ENCODE peak calls at places on chromosomes 13 and 19, in nine cellular contexts. R is choroid plexus epithelial cell; Y is RWPE2; U is K562; E is CD8-positive, alpha-beta T cell; V is cardiac muscle cell; W is HepG2; D is A549; L is cardiac fibroblast. H is an unnamed sample.

GRCh38 chr13:80840313-80840976 is 499.5 kb upstream of the SPRY2 start:
- DNase-seq in R (peak), Y (no peak), U (no peak), E (no peak), V (peak), W (no peak), D (no peak), L (peak), H (no peak)

GRCh38 chr13:113577881-113578435 is 6.6 kb upstream of the TFDP1 start:
- DNase-seq in R (no peak), Y (no peak), U (no peak), E (no peak), V (no peak), W (no peak), D (no peak), L (no peak), H (no peak)

GRCh38 chr13:113859311-113860050 is 4.4 kb downstream of the GAS6 start:
- DNase-seq in R (no peak), Y (peak), U (no peak), E (peak), V (no peak), W (no peak), D (no peak), L (no peak), H (no peak)

GRCh38 chr19:2064788-2065524 is 13.9 kb upstream of the MKNK2 start:
- DNase-seq in R (no peak), Y (no peak), U (no peak), E (no peak), V (no peak), W (no peak), D (no peak), L (no peak), H (no peak)

GRCh38 chr19:41886761-41887710 is 4.1 kb downstream of the ARHGEF1 start:
- DNase-seq in R (no peak), Y (no peak), U (no peak), E (peak), V (no peak), W (no peak), D (no peak), L (no peak), H (no peak)

GRCh38 chr19:45211751-45212381 is 33.3 kb downstream of the BLOC1S3 start:
- DNase-seq in R (peak), Y (no peak), U (peak), E (no peak), V (peak), W (no peak), D (no peak), L (peak), H (no peak)

GRCh38 chr19:42191855-42192254 is 25.6 kb downstream of the DEDD2 start:
- DNase-seq in R (peak), Y (no peak), U (no peak), E (no peak), V (peak), W (peak), D (peak), L (peak), H (no peak)

GRCh38 chr19:49151339-49152217 is 3.6 kb downstream of the HRC start:
- DNase-seq in R (peak), Y (peak), U (peak), E (no peak), V (peak), W (no peak), D (peak), L (peak), H (peak)

GRCh38 chr13:31968473-31968872 is 63.1 kb upstream of the FRY start:
- DNase-seq in R (peak), Y (no peak), U (no peak), E (no peak), V (peak), W (no peak), D (no peak), L (peak), H (no peak)

GRCh38 chr13:109720758-109721184 is 65.6 kb downstream of the IRS2 start:
- DNase-seq in R (no peak), Y (no peak), U (no peak), E (no peak), V (no peak), W (peak), D (no peak), L (no peak), H (no peak)

GRCh38 chr13:112062619-112063308 is 4.2 kb upstream of the SOX1 start:
- DNase-seq in R (no peak), Y (no peak), U (peak), E (no peak), V (no peak), W (no peak), D (no peak), L (no peak), H (peak)

GRCh38 chr19:33296473-33297060 is 5.8 kb downstream of the CEBPA start:
- DNase-seq in R (no peak), Y (peak), U (no peak), E (no peak), V (no peak), W (no peak), D (no peak), L (no peak), H (no peak)

GRCh38 chr13:21825801-21826200 is 154.9 kb downstream of the FGF9 start:
- DNase-seq in R (no peak), Y (no peak), U (no peak), E (no peak), V (no peak), W (no peak), D (no peak), L (no peak), H (no peak)

GRCh38 chr13:34591801-34592454 is 350.1 kb upstream of the NBEA start:
- DNase-seq in R (no peak), Y (no peak), U (no peak), E (no peak), V (no peak), W (no peak), D (no peak), L (no peak), H (no peak)

GRCh38 chr13:35771898-35772297 is 295.4 kb upstream of the MAB21L1 start:
- DNase-seq in R (peak), Y (no peak), U (no peak), E (no peak), V (peak), W (no peak), D (no peak), L (peak), H (no peak)

GRCh38 chr13:69178000-69178399 is 929.6 kb upstream of the ATXN8OS start:
- DNase-seq in R (no peak), Y (no peak), U (no peak), E (no peak), V (no peak), W (no peak), D (no peak), L (no peak), H (no peak)

GRCh38 chr19:33428627-33429013 is 55.1 kb downstream of the CEBPG start:
- DNase-seq in R (no peak), Y (no peak), U (no peak), E (no peak), V (no peak), W (no peak), D (no peak), L (no peak), H (no peak)

GRCh38 chr13:98930014-98930625 is 47.7 kb downstream of the DOCK9 start:
- DNase-seq in R (no peak), Y (no peak), U (no peak), E (no peak), V (no peak), W (no peak), D (no peak), L (no peak), H (no peak)

GRCh38 chr13:51955841-51956603 is 55.2 kb downstream of the ATP7B start:
- DNase-seq in R (no peak), Y (no peak), U (peak), E (no peak), V (no peak), W (no peak), D (no peak), L (no peak), H (no peak)

GRCh38 chr13:23778007-23778687 is 111.1 kb downstream of the MIPEP start:
- DNase-seq in R (peak), Y (no peak), U (no peak), E (no peak), V (no peak), W (no peak), D (no peak), L (no peak), H (no peak)

GRCh38 chr13:113653264-113654174 is 4.5 kb downstream of the ATP4B start:
- DNase-seq in R (peak), Y (peak), U (no peak), E (no peak), V (no peak), W (no peak), D (no peak), L (no peak), H (no peak)

GRCh38 chr13:113153810-113154748 is 4.4 kb upstream of the PROZ start:
- DNase-seq in R (peak), Y (no peak), U (peak), E (peak), V (peak), W (peak), D (peak), L (peak), H (peak)

GRCh38 chr19:4012092-4012974 is 4.8 kb downstream of the PIAS4 start:
- DNase-seq in R (no peak), Y (no peak), U (no peak), E (no peak), V (no peak), W (no peak), D (no peak), L (no peak), H (no peak)

GRCh38 chr13:27617801-27618411 is 2.4 kb downstream of the LNX2 start:
- DNase-seq in R (no peak), Y (no peak), U (no peak), E (no peak), V (no peak), W (no peak), D (no peak), L (no peak), H (no peak)

GRCh38 chr19:29098863-29099481 is 114.0 kb downstream of the UQCRFS1 start:
- DNase-seq in R (peak), Y (peak), U (no peak), E (no peak), V (peak), W (no peak), D (peak), L (peak), H (no peak)

GRCh38 chr13:64397699-64398098 is 2832.4 kb downstream of the PCDH9 start:
- DNase-seq in R (peak), Y (no peak), U (no peak), E (no peak), V (peak), W (no peak), D (no peak), L (peak), H (no peak)

GRCh38 chr19:28401739-28402138 is 811.2 kb downstream of the UQCRFS1 start:
- DNase-seq in R (no peak), Y (no peak), U (no peak), E (no peak), V (no peak), W (no peak), D (no peak), L (no peak), H (no peak)

GRCh38 chr13:25372275-25373081 is 704 bp downstream of the ATP8A2 start:
- DNase-seq in R (no peak), Y (no peak), U (peak), E (no peak), V (no peak), W (no peak), D (no peak), L (no peak), H (peak)

GRCh38 chr13:99496322-99497142 is 4.7 kb upstream of the TM9SF2 start:
- DNase-seq in R (peak), Y (no peak), U (no peak), E (peak), V (peak), W (peak), D (no peak), L (peak), H (no peak)

GRCh38 chr19:57841364-57841763 is 8.3 kb upstream of the ZNF587 start:
- DNase-seq in R (peak), Y (no peak), U (no peak), E (no peak), V (no peak), W (no peak), D (no peak), L (no peak), H (no peak)
- TF ChIP-seq CTCF in R (no peak), Y (no peak), U (no peak), E (no peak), V (no peak), W (no peak), D (no peak), L (no peak), H (no peak)

GRCh38 chr19:14686411-14686810 is 3.4 kb upstream of the ZNF333 start:
- DNase-seq in R (peak), Y (no peak), U (no peak), E (no peak), V (peak), W (peak), D (no peak), L (peak), H (no peak)
- TF ChIP-seq CTCF in R (peak), Y (peak), U (peak), E (peak), V (peak), W (peak), D (peak), L (peak), H (peak)

DNA sequence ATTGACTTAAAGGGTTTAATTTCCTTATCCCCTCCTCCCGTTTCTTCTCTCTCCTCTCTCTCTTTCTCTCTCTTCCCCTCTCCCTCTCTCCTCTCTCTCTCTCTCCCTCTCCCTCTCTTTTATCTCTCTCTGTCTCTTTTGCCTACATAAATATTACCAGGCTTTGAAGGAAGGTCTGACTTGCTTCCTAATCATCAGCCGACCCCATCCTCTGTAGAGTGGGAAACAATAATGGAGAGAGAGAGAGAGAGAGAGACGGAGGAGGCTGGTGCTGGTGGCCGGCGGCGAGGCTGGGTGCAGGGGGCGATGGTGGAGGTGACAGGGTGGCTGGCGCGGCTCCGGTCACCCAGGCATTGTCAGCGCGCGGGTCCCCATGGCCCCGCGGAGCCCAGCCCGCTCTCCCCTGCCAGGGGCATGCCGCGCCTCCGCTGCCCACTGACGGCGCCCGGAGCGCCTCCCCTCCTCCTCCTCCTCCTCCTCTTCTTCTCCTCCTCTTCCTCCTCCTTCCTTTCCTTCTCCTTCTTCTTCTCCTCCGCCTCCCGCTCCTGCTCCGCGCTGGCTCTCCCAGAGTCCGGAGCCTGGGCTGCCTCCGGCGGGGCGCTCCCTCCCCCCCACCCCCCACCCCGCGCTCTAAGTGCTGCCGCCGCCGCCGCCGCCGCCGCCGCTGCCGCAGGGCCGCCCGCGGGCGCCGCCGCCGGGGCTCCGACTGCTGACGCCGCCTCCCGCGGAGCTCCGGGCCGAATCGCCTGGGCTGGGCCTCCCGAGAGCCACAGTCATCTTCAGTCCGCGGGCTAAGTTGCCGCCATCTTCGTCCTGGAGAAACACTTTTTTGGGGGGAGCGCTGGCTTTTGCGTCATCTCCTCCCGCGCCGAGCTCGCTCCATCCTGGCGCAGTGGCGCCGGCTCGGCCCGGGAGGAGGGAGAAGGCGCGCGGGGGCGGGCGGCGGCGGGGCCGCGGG is 348.4 kb downstream of the LIG4 start:
- DNase-seq in R (peak), Y (no peak), U (peak), E (no peak), V (peak), W (no peak), D (no peak), L (peak), H (peak)
- TF ChIP-seq CTCF in R (no peak), Y (no peak), U (no peak), E (no peak), V (no peak), W (no peak), D (no peak), L (no peak), H (no peak)

GRCh38 chr13:44575741-44576395 is at the start of gene TSC22D1:
- DNase-seq in R (peak), Y (peak), U (no peak), E (peak), V (peak), W (no peak), D (peak), L (peak), H (peak)
- TF ChIP-seq CTCF in R (peak), Y (no peak), U (no peak), E (no peak), V (no peak), W (no peak), D (no peak), L (no peak), H (peak)

DNA sequence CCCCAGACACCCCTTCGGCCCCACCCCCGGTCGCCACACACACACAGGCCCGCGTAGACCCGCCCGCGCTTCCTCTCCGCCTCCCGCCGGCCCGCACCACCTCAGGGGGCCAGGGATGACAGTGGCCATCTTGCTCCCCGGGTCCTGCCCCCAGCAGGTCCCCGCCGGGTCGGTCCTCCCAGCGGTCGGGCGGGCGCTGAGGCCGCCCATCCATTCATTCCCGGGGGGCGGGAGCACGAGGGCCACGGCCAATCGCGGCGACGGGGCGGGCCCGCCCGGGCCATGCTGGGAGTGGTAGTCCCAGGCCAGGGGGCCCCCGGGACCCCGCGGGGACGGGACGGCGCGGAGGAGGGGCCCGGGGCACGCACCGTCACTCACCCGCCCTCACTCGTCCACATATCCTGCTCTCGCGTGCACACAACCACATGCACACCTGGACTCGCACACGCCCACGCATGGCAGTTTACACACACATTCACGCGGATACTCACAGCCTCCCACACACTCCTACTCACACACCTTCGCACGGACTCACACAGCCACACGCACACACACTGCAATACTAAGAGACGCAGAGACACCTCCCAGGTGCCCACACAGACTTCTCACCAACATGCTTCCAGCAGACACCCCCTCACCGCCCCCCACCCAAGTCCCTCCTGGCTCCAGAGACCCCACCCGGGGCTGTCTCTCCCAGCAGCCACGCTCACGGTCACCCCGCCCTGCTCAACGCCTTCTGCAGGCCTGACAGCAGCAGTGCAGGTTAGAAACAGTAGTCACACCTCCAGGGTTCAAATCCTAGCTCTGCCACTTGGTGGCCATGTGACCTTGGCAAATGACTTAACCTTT is at the start of gene DPF1:
- DNase-seq in R (peak), Y (peak), U (peak), E (no peak), V (peak), W (peak), D (peak), L (peak), H (peak)
- TF ChIP-seq CTCF in R (peak), Y (peak), U (peak), E (peak), V (peak), W (peak), D (peak), L (peak), H (peak)

GRCh38 chr13:33015791-33016323 is 366 bp upstream of the KL start:
- DNase-seq in R (no peak), Y (no peak), U (no peak), E (no peak), V (no peak), W (no peak), D (no peak), L (no peak), H (no peak)

GRCh38 chr13:33015275-33015674 is 948 bp upstream of the KL start:
- DNase-seq in R (no peak), Y (no peak), U (no peak), E (no peak), V (no peak), W (no peak), D (no peak), L (no peak), H (no peak)

GRCh38 chr13:33016414-33017409 is at the start of gene KL:
- DNase-seq in R (no peak), Y (no peak), U (no peak), E (no peak), V (peak), W (no peak), D (no peak), L (no peak), H (peak)

GRCh38 chr13:33018886-33019285 is 2.7 kb downstream of the KL start:
- DNase-seq in R (no peak), Y (no peak), U (no peak), E (no peak), V (no peak), W (no peak), D (no peak), L (no peak), H (no peak)

GRCh38 chr13:33017410-33017929 is 1.2 kb downstream of the KL start:
- DNase-seq in R (peak), Y (no peak), U (peak), E (no peak), V (peak), W (peak), D (peak), L (peak), H (peak)
- TF ChIP-seq CTCF in R (peak), Y (no peak), U (no peak), E (peak), V (peak), W (peak), D (peak), L (peak), H (peak)

DNA sequence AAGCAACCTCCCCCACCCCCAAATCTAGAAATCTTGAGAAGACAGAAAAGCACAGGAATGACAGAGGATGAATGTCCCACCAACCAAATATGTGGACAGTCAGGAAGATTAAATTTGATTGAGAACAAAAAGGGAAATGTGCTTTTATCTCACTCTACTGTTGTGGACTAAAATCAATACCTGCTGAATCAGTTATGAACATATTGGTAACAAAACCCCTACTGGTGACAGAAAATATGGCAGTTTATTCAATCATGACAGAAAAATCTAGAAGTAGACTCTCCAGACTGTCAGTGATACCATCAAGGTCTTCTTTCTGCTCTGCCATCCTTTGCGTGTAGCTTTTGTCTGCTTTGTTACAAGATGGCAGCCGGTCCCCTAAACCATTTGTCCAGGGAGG is 35.2 kb downstream of the FAM216B start:
- DNase-seq in R (no peak), Y (no peak), U (peak), E (no peak), V (no peak), W (no peak), D (no peak), L (no peak), H (no peak)
- TF ChIP-seq CTCF in R (peak), Y (no peak), U (no peak), E (peak), V (no peak), W (no peak), D (no peak), L (peak), H (peak)

GRCh38 chr19:36006955-36007354 is 1.7 kb downstream of the SYNE4 start:
- DNase-seq in R (no peak), Y (no peak), U (no peak), E (no peak), V (no peak), W (no peak), D (no peak), L (no peak), H (no peak)

GRCh38 chr19:36008336-36008978 is at the start of gene SYNE4:
- DNase-seq in R (no peak), Y (no peak), U (no peak), E (no peak), V (no peak), W (peak), D (no peak), L (no peak), H (no peak)

GRCh38 chr19:36009633-36010379 is 1.2 kb upstream of the SYNE4 start:
- DNase-seq in R (no peak), Y (no peak), U (no peak), E (no peak), V (no peak), W (no peak), D (no peak), L (no peak), H (no peak)

GRCh38 chr19:36010402-36010801 is 1.8 kb upstream of the SYNE4 start:
- DNase-seq in R (no peak), Y (no peak), U (no peak), E (no peak), V (no peak), W (no peak), D (no peak), L (no peak), H (no peak)

GRCh38 chr19:36009220-36009619 is 607 bp upstream of the SYNE4 start:
- DNase-seq in R (peak), Y (no peak), U (no peak), E (peak), V (peak), W (no peak), D (peak), L (peak), H (peak)
- TF ChIP-seq CTCF in R (no peak), Y (no peak), U (no peak), E (no peak), V (no peak), W (no peak), D (no peak), L (no peak), H (no peak)

GRCh38 chr13:85970727-85971126 is 171.5 kb upstream of the SLITRK6 start:
- DNase-seq in R (peak), Y (no peak), U (no peak), E (no peak), V (peak), W (no peak), D (no peak), L (peak), H (no peak)
- TF ChIP-seq CTCF in R (peak), Y (peak), U (no peak), E (no peak), V (no peak), W (no peak), D (peak), L (no peak), H (peak)